ENCODE peak calls at places on chromosomes 6 and 20, in five cellular contexts. M is fibroblast of the conjunctiva, Y is Caco-2, Q is hepatocyte, F is osteocyte. K is an unnamed sample.

GRCh38 chr6:39452746-39453145 is 130.2 kb upstream of the KCNK16 start:
- DNase-seq in M (no peak), F (no peak), Y (no peak), Q (no peak), K (no peak)

GRCh38 chr6:20202070-20202658 is 10.1 kb downstream of the MBOAT1 start:
- DNase-seq in F (no peak), Y (no peak), Q (peak), M (peak), K (no peak)

GRCh38 chr20:4763261-4763660 is 41.6 kb downstream of the PRND start:
- DNase-seq in M (peak), Y (no peak), Q (no peak), F (no peak), K (no peak)

GRCh38 chr6:2731281-2731909 is 19.3 kb downstream of the MYLK4 start:
- DNase-seq in F (no peak), M (no peak), Q (no peak), Y (peak), K (no peak)

GRCh38 chr6:35419431-35419830 is 32.7 kb upstream of the FANCE start:
- DNase-seq in M (peak), F (no peak), Y (no peak), Q (peak), K (no peak)

GRCh38 chr6:136922680-136922996 is 537 bp downstream of the SLC35D3 start:
- DNase-seq in F (no peak), M (no peak), Q (no peak), Y (no peak), K (no peak)

GRCh38 chr6:36827261-36828079 is 11.8 kb downstream of the CPNE5 start:
- DNase-seq in Y (no peak), Q (no peak), F (no peak), M (peak), K (no peak)

GRCh38 chr6:145583753-145584152 is 151.6 kb downstream of the EPM2A start:
- DNase-seq in M (no peak), F (no peak), Q (no peak), Y (no peak), K (no peak)

GRCh38 chr6:129207832-129208231 is 324.9 kb downstream of the LAMA2 start:
- DNase-seq in F (no peak), Y (no peak), Q (no peak), M (no peak), K (no peak)

GRCh38 chr20:38129893-38130609 is 35.0 kb downstream of the TGM2 start:
- DNase-seq in M (no peak), F (no peak), Y (peak), Q (no peak), K (no peak)

GRCh38 chr6:25012657-25013056 is 76.9 kb upstream of the RIPOR2 start:
- DNase-seq in Q (no peak), F (no peak), M (peak), Y (no peak), K (no peak)

GRCh38 chr20:44022464-44022863 is 107.8 kb downstream of the TOX2 start:
- DNase-seq in Q (no peak), M (no peak), F (peak), Y (no peak), K (no peak)

GRCh38 chr6:1324926-1325325 is 13.0 kb downstream of the FOXQ1 start:
- DNase-seq in F (no peak), M (no peak), Y (no peak), Q (no peak), K (no peak)

GRCh38 chr6:108751851-108752732 is 96.1 kb upstream of the ARMC2 start:
- DNase-seq in F (no peak), Y (no peak), M (no peak), Q (no peak), K (no peak)

GRCh38 chr6:142878407-142878806 is 66.6 kb downstream of the HIVEP2 start:
- DNase-seq in Y (no peak), F (no peak), Q (no peak), M (no peak), K (no peak)

GRCh38 chr6:100022847-100023246 is 28.8 kb upstream of the MCHR2 start:
- DNase-seq in M (no peak), Y (no peak), Q (no peak), F (no peak), K (no peak)

GRCh38 chr6:10465633-10466499 is 51.0 kb upstream of the TFAP2A start:
- DNase-seq in Y (peak), Q (peak), F (no peak), M (peak), K (peak)

GRCh38 chr6:34484899-34485298 is 19.0 kb downstream of the PACSIN1 start:
- DNase-seq in Q (peak), F (no peak), Y (no peak), M (no peak), K (no peak)

GRCh38 chr6:18264338-18265098 is at the start of gene DEK:
- DNase-seq in Q (peak), F (peak), M (peak), Y (peak), K (peak)

GRCh38 chr20:18738055-18738454 is 75.5 kb upstream of the SCP2D1 start:
- DNase-seq in M (peak), Q (peak), Y (no peak), F (no peak), K (no peak)

GRCh38 chr20:58829531-58829941 is 21.2 kb downstream of the GNAS-AS1 start:
- DNase-seq in Q (no peak), F (no peak), M (peak), Y (no peak), K (no peak)

GRCh38 chr6:109606362-109606761 is 84.6 kb downstream of the AK9 start:
- DNase-seq in M (no peak), F (no peak), Q (no peak), Y (no peak), K (no peak)

GRCh38 chr6:24899647-24900325 is 36.0 kb downstream of the RIPOR2 start:
- DNase-seq in M (no peak), F (no peak), Y (no peak), Q (no peak), K (no peak)

GRCh38 chr6:17311595-17312311 is 30.6 kb downstream of the RBM24 start:
- DNase-seq in Q (peak), M (peak), Y (no peak), F (no peak), K (peak)

GRCh38 chr6:130593948-130594347 is 228.1 kb downstream of the TMEM200A start:
- DNase-seq in Q (no peak), F (no peak), Y (no peak), M (no peak), K (no peak)

GRCh38 chr6:69796081-69796626 is 656 bp downstream of the LMBRD1 start:
- DNase-seq in F (no peak), Q (peak), Y (peak), M (peak), K (peak)

K was measured in HuH-7.5.